ENCODE peak calls at places on chromosomes 13 and 19, in six cellular contexts. Y is AG04450; D is body of pancreas; Z is CD4-positive, alpha-beta memory T cell; G is aorta; F is hepatocyte. T is an unnamed sample. For H3K9me3, the result is how much of the 10 kb centered on the place peaks cover.

GRCh38 chr19:42066075-42066754 is 3.8 kb downstream of the GRIK5 start:
- DNase-seq in Y (no peak), D (no peak), Z (no peak), G (no peak), F (no peak), T (peak)

GRCh38 chr13:66714795-66715194 is 515.3 kb downstream of the PCDH9 start:
- DNase-seq in Y (no peak), D (no peak), Z (no peak), G (no peak), F (no peak), T (no peak)

GRCh38 chr19:13172335-13173128 is 22.3 kb downstream of the IER2 start:
- DNase-seq in Y (no peak), D (peak), Z (peak), G (peak), F (peak), T (peak)

GRCh38 chr19:13717194-13717643 is 47.1 kb upstream of the MRI1 start:
- DNase-seq in Y (peak), D (no peak), Z (no peak), G (no peak), F (no peak), T (no peak)

GRCh38 chr19:32387701-32388392 is 17.7 kb upstream of the DPY19L3 start:
- DNase-seq in Y (no peak), D (peak), Z (no peak), G (peak), F (no peak), T (no peak)

GRCh38 chr19:35266904-35267817 is 1.6 kb upstream of the USF2 start:
- DNase-seq in Y (no peak), D (peak), Z (no peak), G (peak), F (peak), T (peak)

GRCh38 chr13:99893567-99893966 is 78.0 kb downstream of the ZIC5 start:
- DNase-seq in Y (no peak), D (no peak), Z (no peak), G (no peak), F (no peak), T (no peak)

GRCh38 chr19:42252365-42253244 is 2.3 kb downstream of the ERF start:
- DNase-seq in Y (no peak), D (peak), Z (no peak), G (no peak), F (peak), T (no peak)

GRCh38 chr19:16375157-16375935 is 50.7 kb downstream of the KLF2 start:
- DNase-seq in Y (no peak), D (no peak), Z (no peak), G (no peak), F (no peak), T (no peak)

GRCh38 chr13:95256086-95256485 is 45.2 kb downstream of the ABCC4 start:
- DNase-seq in Y (peak), D (no peak), Z (no peak), G (no peak), F (no peak), T (peak)

GRCh38 chr19:56750658-56751057 is 79.1 kb upstream of the ZNF835 start:
- DNase-seq in Y (no peak), D (peak), Z (no peak), G (no peak), F (no peak), T (no peak)

DNA sequence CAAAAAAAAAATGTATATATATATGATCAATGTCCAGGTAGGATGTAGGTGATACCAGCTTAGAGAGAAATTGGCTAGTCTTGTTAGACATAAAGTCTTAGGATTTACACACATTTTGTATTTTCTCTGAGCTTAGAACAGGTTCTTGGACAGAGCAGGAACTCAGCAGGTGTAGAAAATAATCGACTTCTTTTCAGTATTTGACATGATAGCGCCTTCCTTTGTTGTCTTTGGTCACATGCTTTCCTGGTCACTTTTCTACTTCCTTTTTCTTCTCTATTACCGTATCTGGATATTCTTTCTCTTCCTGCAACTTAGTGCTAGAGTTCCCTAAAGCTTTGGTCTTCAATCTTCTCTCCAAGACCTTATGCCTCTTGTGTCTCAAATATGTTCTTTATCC is 107.4 kb downstream of the LRCH1 start:
- DNase-seq in Y (no peak), D (no peak), Z (no peak), G (no peak), F (no peak), T (no peak)
- H3K9me3 ChIP-seq in Y (under half), D (under half), Z (under half), G (under half), F (under half), T (under half)

GRCh38 chr13:51494151-51494550 is 41.3 kb upstream of the INTS6 start:
- DNase-seq in Y (no peak), D (no peak), Z (no peak), G (no peak), F (no peak), T (no peak)

GRCh38 chr13:51488212-51488611 is 35.4 kb upstream of the INTS6 start:
- DNase-seq in Y (no peak), D (no peak), Z (no peak), G (no peak), F (no peak), T (no peak)
- H3K9me3 ChIP-seq in Y (under half), D (under half), Z (under half), G (under half), F (under half), T (under half)

GRCh38 chr13:113959198-113959597 is 14.7 kb downstream of the C13orf46 start:
- DNase-seq in Y (no peak), D (no peak), Z (no peak), G (no peak), F (no peak), T (no peak)
- H3K9me3 ChIP-seq in Y (half or more), D (under half), Z (under half), G (under half), F (under half), T (under half)

DNA sequence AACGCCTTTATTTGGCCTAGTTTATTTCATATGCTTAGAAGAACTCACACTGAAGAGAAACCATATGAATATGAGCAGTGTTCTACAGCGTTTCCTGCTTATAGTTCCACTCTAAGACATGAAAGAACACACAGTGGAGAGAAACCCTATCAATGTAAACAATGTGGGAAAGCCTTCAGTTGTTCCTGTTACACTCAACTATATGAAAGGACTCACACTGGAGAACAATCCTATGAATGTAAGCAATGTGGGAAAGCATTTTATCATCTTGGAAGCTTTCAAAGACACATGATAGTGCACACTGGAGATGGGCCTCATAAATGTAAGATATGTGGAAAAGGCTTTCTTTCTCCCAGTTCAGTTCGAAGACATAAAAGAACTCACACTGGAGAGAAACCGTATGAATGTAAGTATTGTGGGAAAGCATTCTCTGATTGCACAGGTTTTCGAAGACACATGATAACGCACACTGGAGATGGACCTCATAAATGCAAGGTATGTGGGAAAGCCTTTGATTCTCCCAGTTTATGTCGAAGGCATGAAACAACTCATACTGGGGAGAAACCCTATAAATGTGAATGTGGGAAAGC is 13.7 kb downstream of the ZNF441 start:
- DNase-seq in Y (no peak), D (no peak), Z (no peak), G (no peak), F (no peak), T (no peak)
- H3K9me3 ChIP-seq in Y (under half), D (under half), Z (under half), G (under half), F (half or more), T (half or more)

GRCh38 chr19:50325310-50326100 is 3.7 kb downstream of the KCNC3 start:
- DNase-seq in Y (no peak), D (peak), Z (peak), G (peak), F (peak), T (peak)
- H3K9me3 ChIP-seq in Y (under half), D (under half), Z (under half), G (under half), F (under half), T (under half)

DNA sequence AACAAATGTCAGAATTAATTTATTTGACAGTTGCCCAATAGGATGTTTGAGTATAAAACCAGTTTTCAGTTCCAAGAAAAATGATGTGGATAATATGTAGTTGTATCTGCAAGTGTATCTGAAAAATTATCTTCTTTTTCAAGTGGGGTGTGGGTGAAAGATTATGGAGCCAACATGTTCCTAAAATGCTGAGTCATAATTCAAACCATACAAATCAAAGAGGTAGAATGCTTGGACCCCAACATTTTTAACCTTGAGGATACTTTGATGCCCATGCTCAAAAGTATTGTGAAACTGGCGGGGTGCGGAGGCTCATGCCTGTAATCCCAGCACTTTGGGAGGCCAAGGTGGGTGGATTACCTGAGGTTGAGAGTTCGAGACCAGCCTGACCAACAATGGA is 54.0 kb upstream of the ZNF724 start:
- DNase-seq in Y (no peak), D (no peak), Z (no peak), G (no peak), F (no peak), T (no peak)
- H3K9me3 ChIP-seq in Y (under half), D (under half), Z (under half), G (under half), F (under half), T (under half)